ENCODE peak calls at places on chromosomes 7 and 10, in ten cellular contexts. A is uterus, P is transverse colon, U is ovary, L is vagina, T is body of pancreas, W is A549, M is GM12878, J is gastrocnemius medialis, B is right lobe of liver. E is an unnamed sample.

GRCh38 chr7:15862781-15863165 is 176.3 kb upstream of the MEOX2 start:
- DNase-seq in A (no peak), P (no peak), U (no peak), L (no peak), T (no peak), W (no peak), M (no peak), J (no peak), B (no peak), E (no peak)

GRCh38 chr7:156751319-156751718 is 110.7 kb downstream of the RNF32 start:
- DNase-seq in A (no peak), P (no peak), U (no peak), L (no peak), T (no peak), W (peak), M (no peak), J (no peak), B (no peak), E (no peak)

GRCh38 chr7:30740417-30741181 is 11.3 kb upstream of the INMT start:
- DNase-seq in A (peak), P (peak), U (peak), L (no peak), T (peak), W (peak), M (no peak), J (peak), B (peak), E (peak)

GRCh38 chr10:73263948-73264347 is 11.5 kb upstream of the MRPS16 start:
- DNase-seq in A (no peak), P (no peak), U (no peak), L (no peak), T (no peak), W (peak), M (no peak), J (no peak), B (no peak), E (no peak)

GRCh38 chr10:4278161-4278560 is 493.2 kb upstream of the KLF6 start:
- DNase-seq in A (no peak), P (no peak), U (no peak), L (no peak), T (no peak), W (no peak), M (no peak), J (no peak), B (no peak), E (no peak)

GRCh38 chr10:80461208-80462183 is 7.4 kb downstream of the TSPAN14 start:
- DNase-seq in A (no peak), P (no peak), U (peak), L (no peak), T (no peak), W (no peak), M (no peak), J (no peak), B (no peak), E (peak)

GRCh38 chr7:105388373-105389089 is at the start of gene SRPK2:
- DNase-seq in A (peak), P (peak), U (peak), L (no peak), T (peak), W (peak), M (no peak), J (peak), B (peak), E (peak)

GRCh38 chr7:139767561-139767982 is 10.2 kb downstream of the HIPK2 start:
- DNase-seq in A (no peak), P (no peak), U (no peak), L (no peak), T (no peak), W (no peak), M (peak), J (no peak), B (no peak), E (no peak)

GRCh38 chr10:77417806-77418205 is 219.8 kb downstream of the KCNMA1 start:
- DNase-seq in A (peak), P (no peak), U (no peak), L (no peak), T (no peak), W (no peak), M (no peak), J (no peak), B (no peak), E (no peak)

GRCh38 chr10:77418211-77418640 is 219.4 kb downstream of the KCNMA1 start:
- DNase-seq in A (peak), P (no peak), U (no peak), L (no peak), T (no peak), W (no peak), M (no peak), J (no peak), B (no peak), E (no peak)

GRCh38 chr10:77419056-77419455 is 218.6 kb downstream of the KCNMA1 start:
- DNase-seq in A (peak), P (no peak), U (no peak), L (no peak), T (no peak), W (no peak), M (no peak), J (no peak), B (no peak), E (no peak)

GRCh38 chr10:77416327-77417135 is 221.1 kb downstream of the KCNMA1 start:
- DNase-seq in A (no peak), P (no peak), U (no peak), L (no peak), T (peak), W (peak), M (no peak), J (no peak), B (no peak), E (no peak)

DNA sequence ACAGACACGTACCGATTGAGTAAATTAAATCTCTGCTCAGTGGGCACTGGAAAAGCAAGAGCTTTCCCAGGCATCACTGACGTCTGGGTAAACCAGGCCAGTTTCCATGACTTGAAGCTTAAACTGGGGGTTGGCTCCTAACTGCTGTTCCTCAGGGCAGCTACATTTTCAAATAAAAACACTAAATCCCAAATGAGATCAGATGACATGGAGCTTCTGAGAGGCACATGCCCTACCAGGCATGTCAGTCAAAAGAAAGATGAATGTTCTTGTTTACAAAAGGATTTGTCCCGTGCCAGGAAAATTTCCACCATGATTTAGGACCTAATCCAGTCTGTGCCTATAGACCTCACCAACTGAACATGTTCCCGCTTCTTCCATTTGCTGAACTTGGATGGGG is 220.2 kb downstream of the KCNMA1 start:
- DNase-seq in A (no peak), P (no peak), U (no peak), L (no peak), T (no peak), W (no peak), M (no peak), J (no peak), B (no peak), E (no peak)
- H3K4me3 ChIP-seq in A (no peak), P (no peak), U (no peak), L (no peak), T (no peak), W (no peak), M (no peak), J (no peak), B (no peak), E (no peak)

GRCh38 chr10:70493660-70494234 is 15.2 kb downstream of the PALD1 start:
- DNase-seq in A (no peak), P (peak), U (no peak), L (no peak), T (peak), W (no peak), M (peak), J (no peak), B (no peak), E (no peak)

GRCh38 chr10:70496341-70497119 is 18.0 kb downstream of the PALD1 start:
- DNase-seq in A (no peak), P (no peak), U (no peak), L (no peak), T (no peak), W (no peak), M (no peak), J (no peak), B (no peak), E (no peak)

GRCh38 chr10:70494536-70494935 is 16.0 kb downstream of the PALD1 start:
- DNase-seq in A (no peak), P (no peak), U (no peak), L (no peak), T (no peak), W (no peak), M (no peak), J (no peak), B (no peak), E (no peak)

GRCh38 chr10:70495691-70496261 is 17.2 kb downstream of the PALD1 start:
- DNase-seq in A (no peak), P (no peak), U (no peak), L (no peak), T (no peak), W (no peak), M (no peak), J (no peak), B (no peak), E (no peak)

GRCh38 chr10:70494966-70495365 is 16.4 kb downstream of the PALD1 start:
- DNase-seq in A (no peak), P (peak), U (no peak), L (no peak), T (peak), W (no peak), M (no peak), J (no peak), B (no peak), E (no peak)
- TF ChIP-seq POLR2A in A (no peak), P (no peak), U (no peak), L (no peak), T (no peak), W (no peak), M (no peak), J (no peak), B (no peak), E (no peak)

GRCh38 chr7:95608344-95609173 is 12.2 kb upstream of the PDK4 start:
- DNase-seq in A (peak), P (peak), U (peak), L (no peak), T (peak), W (peak), M (peak), J (peak), B (peak), E (peak)
- H3K4me3 ChIP-seq in A (peak), P (no peak), U (peak), L (no peak), T (no peak), W (peak), M (no peak), J (peak), B (peak), E (no peak)

GRCh38 chr7:66921918-66922486 is 977 bp downstream of the TMEM248 start:
- DNase-seq in A (no peak), P (peak), U (no peak), L (no peak), T (peak), W (no peak), M (peak), J (no peak), B (no peak), E (no peak)
- TF ChIP-seq POLR2A in A (no peak), P (no peak), U (no peak), L (no peak), T (no peak), W (no peak), M (no peak), J (no peak), B (no peak), E (no peak)

DNA sequence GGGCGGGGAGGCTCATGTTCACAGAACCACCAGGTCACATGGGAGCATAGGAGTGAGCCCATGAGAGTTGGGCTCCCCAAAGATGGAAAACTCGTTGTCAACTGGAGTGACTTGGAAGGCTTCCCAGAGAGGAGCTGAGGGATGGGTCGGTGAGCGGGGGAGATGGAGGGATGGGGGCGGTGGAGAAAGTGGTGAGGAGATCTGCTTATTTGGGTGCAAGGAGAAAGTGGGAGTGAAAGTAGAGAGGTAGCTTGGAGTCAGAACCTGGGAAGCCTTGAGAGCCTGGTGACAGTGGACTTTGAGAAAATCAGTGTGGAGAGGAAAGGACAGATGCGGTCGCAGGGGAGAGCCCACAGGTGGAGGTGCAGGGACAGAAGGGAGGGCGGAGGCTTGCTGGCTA is 223.4 kb downstream of the GFRA1 start:
- DNase-seq in A (peak), P (no peak), U (no peak), L (no peak), T (no peak), W (no peak), M (no peak), J (no peak), B (no peak), E (no peak)
- H3K4me3 ChIP-seq in A (no peak), P (no peak), U (no peak), L (no peak), T (no peak), W (no peak), M (no peak), J (no peak), B (no peak), E (no peak)

GRCh38 chr7:100119075-100119700 is at the start of the genes CNPY4 and TAF6:
- DNase-seq in A (peak), P (peak), U (peak), L (no peak), T (peak), W (peak), M (peak), J (peak), B (peak), E (peak)
- TF ChIP-seq POLR2A in A (no peak), P (peak), U (peak), L (peak), T (no peak), W (peak), M (peak), J (peak), B (peak), E (no peak)

DNA sequence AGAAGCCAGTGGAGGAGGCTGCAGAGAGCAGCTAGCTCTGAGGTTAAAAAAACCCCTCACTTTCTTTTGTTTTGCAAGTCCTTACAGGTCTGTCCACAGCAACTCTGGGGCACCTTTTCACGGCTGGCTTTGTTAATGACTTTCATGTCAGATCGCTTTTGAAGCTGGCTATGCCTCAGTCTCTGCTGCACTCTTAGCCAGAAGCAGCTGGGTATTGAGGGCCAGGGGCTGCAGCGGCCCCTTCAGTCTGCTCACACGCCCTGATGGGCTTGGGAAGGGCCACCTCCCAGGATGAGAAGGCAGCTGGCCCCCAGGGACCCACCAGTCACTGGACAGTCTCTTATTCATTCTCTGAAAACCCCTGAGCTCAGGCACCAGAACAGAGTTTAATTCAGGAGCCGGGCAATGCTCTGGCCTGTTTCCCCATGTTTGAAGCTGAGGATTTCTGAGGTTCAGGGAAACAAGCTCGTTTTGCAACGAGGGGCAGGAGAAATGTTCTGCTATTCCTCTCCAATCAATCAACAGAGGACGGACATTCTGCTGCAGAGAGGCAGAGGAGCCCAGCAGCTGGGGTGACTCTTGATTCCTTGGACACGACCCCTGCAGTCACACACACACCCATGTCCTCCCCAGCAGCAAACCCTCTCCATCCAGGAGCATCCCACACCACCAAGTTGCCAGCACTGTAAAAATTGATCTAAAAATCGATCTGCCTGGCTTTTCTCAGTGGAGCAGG is 31.0 kb downstream of the TRIM8 start:
- DNase-seq in A (no peak), P (no peak), U (no peak), L (no peak), T (no peak), W (no peak), M (no peak), J (no peak), B (no peak), E (no peak)
- H3K4me3 ChIP-seq in A (no peak), P (no peak), U (no peak), L (no peak), T (no peak), W (no peak), M (peak), J (no peak), B (no peak), E (no peak)

DNA sequence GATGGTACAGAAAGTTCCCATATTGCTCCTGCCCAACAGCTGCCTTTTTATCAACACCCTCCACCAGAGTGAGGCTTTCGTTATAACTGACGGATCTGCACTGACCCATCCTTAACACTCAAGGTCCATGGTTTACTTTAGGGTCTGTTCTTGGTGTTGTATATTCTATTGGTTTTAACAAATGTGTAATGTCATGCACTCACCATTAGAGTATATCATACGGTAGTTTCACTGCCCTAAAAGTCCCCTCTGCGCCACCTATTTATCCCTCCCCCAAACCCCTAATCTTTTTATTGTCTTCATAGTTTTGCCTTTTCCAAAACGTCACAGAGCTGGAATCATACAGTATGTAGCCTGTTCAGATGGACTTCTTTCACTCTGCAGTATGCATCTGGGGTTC is 102.8 kb upstream of the TNS3 start:
- DNase-seq in A (no peak), P (no peak), U (no peak), L (no peak), T (no peak), W (no peak), M (no peak), J (no peak), B (no peak), E (no peak)
- TF ChIP-seq POLR2A in A (no peak), P (no peak), U (no peak), L (no peak), T (no peak), W (no peak), M (no peak), J (no peak), B (no peak), E (no peak)

DNA sequence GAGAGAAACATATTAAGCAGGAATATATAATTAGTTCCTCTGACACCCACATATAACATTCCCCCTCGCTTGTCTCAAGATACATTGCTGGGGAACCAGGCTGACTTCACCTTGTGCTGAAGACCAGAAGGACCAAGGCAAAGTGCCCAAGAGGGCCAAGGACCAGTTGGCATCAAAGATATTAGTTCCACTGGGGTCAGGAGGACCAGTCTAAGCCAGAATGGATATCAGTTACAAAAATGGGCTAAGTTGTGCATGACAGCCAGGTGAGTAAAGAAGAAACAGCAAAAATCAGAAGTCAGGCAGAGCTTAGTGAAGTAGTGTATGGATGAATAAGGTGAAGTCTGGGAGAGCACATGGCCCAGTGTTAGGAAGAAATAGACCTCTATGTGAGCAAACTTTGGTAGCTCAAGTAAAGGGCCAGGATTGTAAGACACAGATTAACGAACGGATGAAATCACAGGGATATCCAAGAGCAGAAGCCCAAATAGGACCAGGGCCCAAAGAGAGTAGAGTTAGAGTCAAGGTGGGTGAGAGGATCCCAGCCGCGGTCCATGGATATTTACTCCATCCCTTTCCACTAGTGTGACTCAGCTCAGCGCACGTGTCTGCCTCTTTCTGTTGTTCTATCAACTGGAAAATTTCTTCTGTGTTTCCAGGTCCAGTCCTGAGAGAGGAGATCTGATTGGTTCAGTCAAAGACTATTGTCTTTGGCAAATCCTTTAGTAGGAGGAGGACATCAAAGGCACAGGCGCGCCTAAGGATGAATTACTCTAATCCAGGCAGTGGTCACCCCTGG is 5.0 kb downstream of the CALD1 start:
- DNase-seq in A (no peak), P (no peak), U (peak), L (no peak), T (no peak), W (no peak), M (no peak), J (no peak), B (no peak), E (no peak)
- H3K4me3 ChIP-seq in A (no peak), P (no peak), U (peak), L (no peak), T (no peak), W (no peak), M (no peak), J (no peak), B (no peak), E (no peak)

E was measured in lower leg skin.